ENCODE peak calls at places on chromosomes 16 and 17, in eight cellular contexts. S, W, A, D, K, Y, Q and N are unnamed samples. For H3K4me1 and H3K36me3, the result is how much of the 10 kb centered on the place peaks cover.

GRCh38 chr17:1720856-1721386 is 3.6 kb upstream of the WDR81 start:
- DNase-seq in S (peak), W (peak), A (no peak), D (no peak), K (peak), Y (peak), Q (peak), N (peak)

GRCh38 chr16:70708381-70709253 is 22.8 kb upstream of the MTSS2 start:
- DNase-seq in S (no peak), W (no peak), A (no peak), D (no peak), K (no peak), Y (no peak), Q (no peak), N (no peak)

GRCh38 chr17:56499799-56500388 is 93.6 kb upstream of the NOG start:
- DNase-seq in S (no peak), W (no peak), A (no peak), D (no peak), K (no peak), Y (peak), Q (no peak), N (peak)

GRCh38 chr16:85117418-85117817 is 5.1 kb upstream of the CIBAR2 start:
- DNase-seq in S (no peak), W (no peak), A (no peak), D (no peak), K (no peak), Y (no peak), Q (no peak), N (no peak)

GRCh38 chr17:31740611-31741082 is 118.4 kb downstream of the COPRS start:
- DNase-seq in S (no peak), W (peak), A (no peak), D (no peak), K (no peak), Y (no peak), Q (no peak), N (peak)

GRCh38 chr16:67236551-67237395 is 9.8 kb downstream of the TMEM208 start:
- DNase-seq in S (peak), W (no peak), A (no peak), D (no peak), K (peak), Y (peak), Q (no peak), N (no peak)

GRCh38 chr17:74334393-74335039 is 8.5 kb downstream of the KIF19 start:
- DNase-seq in S (no peak), W (no peak), A (no peak), D (no peak), K (no peak), Y (no peak), Q (no peak), N (no peak)

GRCh38 chr17:6347776-6348175 is 87.1 kb downstream of the AIPL1 start:
- DNase-seq in S (no peak), W (no peak), A (no peak), D (no peak), K (no peak), Y (no peak), Q (no peak), N (no peak)

GRCh38 chr16:23185661-23186060 is 3.1 kb downstream of the SCNN1G start:
- DNase-seq in S (no peak), W (no peak), A (no peak), D (no peak), K (no peak), Y (no peak), Q (no peak), N (no peak)

GRCh38 chr16:578870-579405 is 9.2 kb downstream of the PIGQ start:
- DNase-seq in S (peak), W (peak), A (no peak), D (peak), K (peak), Y (peak), Q (peak), N (no peak)

GRCh38 chr16:88931936-88932335 is 45.1 kb downstream of the CBFA2T3 start:
- DNase-seq in S (no peak), W (no peak), A (no peak), D (no peak), K (no peak), Y (no peak), Q (no peak), N (no peak)

GRCh38 chr17:9928601-9929341 is 23.7 kb upstream of the RCVRN start:
- DNase-seq in S (no peak), W (no peak), A (no peak), D (peak), K (no peak), Y (peak), Q (no peak), N (peak)

GRCh38 chr16:81466351-81466960 is 21.8 kb downstream of the CMIP start:
- DNase-seq in S (no peak), W (no peak), A (no peak), D (no peak), K (no peak), Y (no peak), Q (no peak), N (no peak)

GRCh38 chr17:77880702-77881450 is 77.6 kb upstream of the TNRC6C start:
- DNase-seq in S (no peak), W (no peak), A (no peak), D (no peak), K (peak), Y (no peak), Q (no peak), N (no peak)

GRCh38 chr17:77879896-77880280 is 78.6 kb upstream of the TNRC6C start:
- DNase-seq in S (no peak), W (no peak), A (no peak), D (no peak), K (peak), Y (no peak), Q (no peak), N (no peak)

GRCh38 chr17:77881545-77881944 is 77.0 kb upstream of the TNRC6C start:
- DNase-seq in S (peak), W (peak), A (peak), D (no peak), K (peak), Y (no peak), Q (peak), N (no peak)

GRCh38 chr17:77877674-77878355 is 80.7 kb upstream of the TNRC6C start:
- DNase-seq in S (no peak), W (no peak), A (no peak), D (no peak), K (peak), Y (no peak), Q (no peak), N (no peak)

GRCh38 chr17:77879226-77879895 is 79.1 kb upstream of the TNRC6C start:
- DNase-seq in S (no peak), W (no peak), A (no peak), D (no peak), K (peak), Y (no peak), Q (no peak), N (no peak)
- H3K4me1 ChIP-seq in S (half or more), W (under half), A (under half), D (under half), K (under half), Y (under half), Q (under half), N (under half)

DNA sequence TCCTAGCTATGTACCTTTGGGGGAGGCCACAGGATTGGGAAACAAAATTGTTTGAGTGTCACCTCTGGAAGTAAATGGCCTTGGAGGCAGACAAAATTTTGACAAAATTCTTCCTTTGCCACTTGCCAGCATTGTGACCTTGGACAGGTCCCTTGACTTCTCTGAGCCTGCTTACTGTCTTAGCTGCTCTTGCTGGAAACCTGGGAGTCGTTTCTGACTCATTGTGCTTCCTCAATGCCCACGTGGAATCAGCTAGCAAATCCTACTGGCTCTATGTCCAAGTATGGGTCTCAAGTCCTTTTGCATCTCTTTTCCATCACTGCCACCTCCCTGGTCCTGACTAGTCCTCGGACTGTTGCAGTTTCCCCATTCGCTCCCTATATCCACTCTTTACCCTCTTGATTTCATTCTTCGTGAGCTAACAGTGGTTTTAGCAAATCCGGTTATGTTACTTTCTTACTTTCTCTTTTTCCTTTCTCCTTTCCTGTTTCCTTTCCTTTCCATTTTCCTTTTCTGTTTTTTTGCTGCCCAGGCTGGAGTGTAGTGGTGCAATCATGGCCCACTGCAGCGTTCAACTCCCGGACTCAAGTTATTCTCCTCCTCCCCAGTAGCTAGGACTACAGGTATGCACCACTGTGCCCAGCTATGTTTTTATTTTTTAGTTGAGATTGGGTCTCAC is 68.1 kb upstream of the LGALS9 start:
- DNase-seq in S (no peak), W (no peak), A (no peak), D (no peak), K (no peak), Y (no peak), Q (no peak), N (no peak)
- H3K27ac ChIP-seq in S (no peak), W (no peak), A (no peak), D (no peak), K (peak), Y (no peak), Q (peak), N (no peak)

GRCh38 chr17:78804777-78805176 is 22.7 kb upstream of the CYTH1 start:
- DNase-seq in S (no peak), W (no peak), A (no peak), D (no peak), K (no peak), Y (no peak), Q (no peak), N (no peak)

GRCh38 chr17:78800132-78800931 is 18.3 kb upstream of the CYTH1 start:
- DNase-seq in S (no peak), W (no peak), A (no peak), D (no peak), K (no peak), Y (no peak), Q (no peak), N (no peak)

GRCh38 chr17:78802459-78802858 is 20.4 kb upstream of the CYTH1 start:
- DNase-seq in S (no peak), W (no peak), A (no peak), D (no peak), K (no peak), Y (no peak), Q (no peak), N (no peak)

GRCh38 chr17:78803161-78803845 is 21.2 kb upstream of the CYTH1 start:
- DNase-seq in S (no peak), W (no peak), A (no peak), D (no peak), K (no peak), Y (no peak), Q (no peak), N (no peak)

GRCh38 chr17:78802008-78802407 is 19.9 kb upstream of the CYTH1 start:
- DNase-seq in S (no peak), W (no peak), A (no peak), D (no peak), K (no peak), Y (no peak), Q (no peak), N (no peak)
- H3K36me3 ChIP-seq in S (half or more), W (half or more), A (half or more), D (under half), K (under half), Y (under half), Q (under half), N (half or more)

DNA sequence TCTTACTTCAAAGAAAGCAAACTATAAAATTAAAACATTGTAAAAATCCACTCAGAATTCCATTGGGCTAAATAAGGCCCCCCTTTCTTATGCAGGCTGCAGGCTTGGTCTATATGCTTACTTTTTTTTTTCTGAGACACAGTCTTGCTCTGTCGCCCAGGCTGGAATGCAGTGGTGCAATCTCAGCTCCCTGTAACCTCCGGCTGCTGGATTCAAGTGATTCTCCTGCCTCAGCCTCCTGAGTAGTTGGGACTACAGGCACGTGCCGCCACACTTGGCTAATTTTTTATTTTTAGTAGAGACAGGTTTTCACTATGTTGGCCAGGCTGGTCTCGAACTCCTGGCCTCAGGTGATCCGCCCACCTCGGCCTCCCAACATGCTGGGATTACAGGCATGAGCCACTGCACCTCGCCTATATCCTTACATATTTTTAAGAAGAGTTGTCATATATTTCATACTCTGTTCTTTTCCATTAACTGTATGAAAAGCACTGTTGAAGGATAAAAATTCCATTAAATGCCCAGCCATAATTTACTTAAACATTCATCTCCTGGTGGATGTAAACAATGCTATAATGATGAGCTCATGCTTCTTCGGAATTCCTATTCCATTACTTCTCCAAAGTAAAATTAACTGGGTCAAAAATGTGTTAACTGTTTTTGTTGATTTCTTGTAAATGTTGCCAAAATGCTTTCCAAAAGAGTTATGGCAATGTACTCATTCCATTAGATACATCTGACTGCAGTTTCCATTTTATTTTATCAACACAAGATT is 17.8 kb downstream of the SNN start:
- DNase-seq in S (no peak), W (no peak), A (no peak), D (no peak), K (no peak), Y (no peak), Q (no peak), N (peak)
- H3K4me1 ChIP-seq in S (under half), W (half or more), A (half or more), D (under half), K (half or more), Y (under half), Q (under half), N (under half)

DNA sequence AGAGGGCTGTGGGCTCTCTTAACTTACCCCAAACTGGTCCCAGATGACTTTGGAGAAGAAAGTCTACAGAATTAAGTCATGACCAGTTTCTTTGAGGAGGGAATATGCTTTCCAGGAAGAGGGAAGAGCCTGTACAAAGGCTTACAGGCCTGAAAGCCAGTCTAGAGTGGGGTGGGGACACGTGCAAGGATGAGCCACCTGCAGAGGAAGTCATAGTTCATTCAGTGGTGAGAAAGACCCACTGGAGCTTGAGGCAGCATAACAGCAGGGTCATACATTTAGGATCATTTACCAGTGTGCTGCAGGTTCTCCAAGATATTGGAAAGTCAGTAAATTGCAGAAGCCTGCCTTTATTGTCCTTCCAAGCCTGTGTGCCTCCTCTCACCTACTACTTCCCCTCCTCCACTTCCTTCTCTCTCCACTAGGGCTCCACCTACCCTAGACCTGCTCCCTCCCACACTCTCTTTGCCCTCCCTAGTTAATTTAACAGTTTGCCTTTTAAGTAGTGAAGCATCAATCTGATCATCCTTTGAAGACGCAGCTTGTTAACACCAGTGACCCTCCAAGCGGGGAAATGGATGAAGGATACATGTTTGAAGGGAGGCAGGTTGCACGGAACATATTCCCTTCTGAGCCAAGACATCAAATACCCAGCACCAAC is 40.2 kb downstream of the CDRT15 start:
- DNase-seq in S (no peak), W (no peak), A (no peak), D (no peak), K (no peak), Y (no peak), Q (no peak), N (no peak)
- H3K27ac ChIP-seq in S (no peak), W (no peak), A (no peak), D (no peak), K (no peak), Y (no peak), Q (no peak), N (no peak)

GRCh38 chr16:4811242-4811641 is 8.8 kb upstream of the ROGDI start:
- DNase-seq in S (no peak), W (no peak), A (no peak), D (no peak), K (no peak), Y (no peak), Q (no peak), N (no peak)

GRCh38 chr16:4813251-4814003 is 11.0 kb upstream of the ROGDI start:
- DNase-seq in S (no peak), W (no peak), A (no peak), D (no peak), K (no peak), Y (no peak), Q (no peak), N (no peak)

GRCh38 chr16:4811773-4812172 is 9.3 kb upstream of the ROGDI start:
- DNase-seq in S (no peak), W (no peak), A (no peak), D (no peak), K (no peak), Y (no peak), Q (no peak), N (no peak)

GRCh38 chr16:4814046-4814445 is 11.6 kb upstream of the ROGDI start:
- DNase-seq in S (no peak), W (no peak), A (no peak), D (no peak), K (no peak), Y (no peak), Q (no peak), N (no peak)

GRCh38 chr16:4814542-4815173 is 12.2 kb upstream of the ROGDI start:
- DNase-seq in S (no peak), W (no peak), A (no peak), D (no peak), K (peak), Y (no peak), Q (no peak), N (no peak)
- H3K36me3 ChIP-seq in S (under half), W (half or more), A (half or more), D (under half), K (under half), Y (half or more), Q (under half), N (half or more)

GRCh38 chr17:44758414-44759095 is at the start of gene ADAM11:
- DNase-seq in S (no peak), W (no peak), A (no peak), D (no peak), K (no peak), Y (peak), Q (no peak), N (peak)
- H3K4me1 ChIP-seq in S (under half), W (under half), A (under half), D (under half), K (under half), Y (under half), Q (under half), N (under half)

DNA sequence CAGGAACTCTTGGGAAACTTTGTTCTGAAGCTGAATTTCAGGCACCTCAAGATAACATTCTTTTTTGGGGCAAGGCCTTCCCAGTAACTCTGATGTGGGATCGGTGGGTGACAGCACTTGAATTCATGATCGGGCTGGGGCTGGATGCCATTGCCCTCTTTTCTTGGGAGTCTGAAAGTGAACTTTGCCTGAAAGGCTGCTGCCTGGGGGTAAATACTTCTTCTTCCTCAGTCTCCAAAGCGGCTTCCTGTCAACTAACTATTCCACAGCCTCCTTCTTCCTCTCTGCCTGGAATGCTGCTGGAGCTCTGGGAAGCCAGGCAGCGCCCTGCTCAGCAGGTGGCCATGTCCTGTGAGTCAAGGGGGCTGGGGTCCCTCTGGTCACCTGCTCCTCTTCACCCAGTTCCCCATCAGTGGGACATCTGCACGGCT is 79.5 kb downstream of the WIPI1 start:
- DNase-seq in S (no peak), W (no peak), A (no peak), D (no peak), K (no peak), Y (no peak), Q (no peak), N (no peak)
- H3K27ac ChIP-seq in S (no peak), W (peak), A (peak), D (no peak), K (peak), Y (no peak), Q (peak), N (no peak)